ENCODE peak calls at places on chromosomes 16 and 17, in nine cellular contexts. P is fibroblast of pulmonary artery, W is choroid plexus epithelial cell, N is lung, K is progenitor cell of endocrine pancreas, U is neural crest cell, E is AG10803, Q is cardiac fibroblast, V is heart left ventricle. T is an unnamed sample.

GRCh38 chr16:73743665-73744496 is 552.7 kb upstream of the PSMD7 start:
- DNase-seq in P (no peak), W (no peak), N (no peak), K (no peak), U (no peak), E (no peak), Q (no peak), V (no peak), T (no peak)

GRCh38 chr16:49799172-49799571 is 56.7 kb downstream of the ZNF423 start:
- DNase-seq in P (no peak), W (peak), N (no peak), K (no peak), U (no peak), E (no peak), Q (no peak), V (no peak), T (no peak)

GRCh38 chr17:65627892-65628622 is 66.6 kb upstream of the AXIN2 start:
- DNase-seq in P (peak), W (peak), N (no peak), K (no peak), U (no peak), E (peak), Q (peak), V (no peak), T (peak)

GRCh38 chr16:84547539-84548058 is 43.1 kb upstream of the MEAK7 start:
- DNase-seq in P (no peak), W (peak), N (no peak), K (no peak), U (peak), E (no peak), Q (no peak), V (no peak), T (no peak)

GRCh38 chr17:50099003-50099402 is 3.9 kb downstream of the PDK2 start:
- DNase-seq in P (no peak), W (peak), N (no peak), K (no peak), U (no peak), E (no peak), Q (no peak), V (no peak), T (no peak)

GRCh38 chr16:21301168-21301894 is 23.2 kb upstream of the CRYM start:
- DNase-seq in P (peak), W (peak), N (peak), K (peak), U (peak), E (peak), Q (peak), V (peak), T (peak)

GRCh38 chr16:3881499-3881995 is 1.0 kb upstream of the CREBBP start:
- DNase-seq in P (no peak), W (no peak), N (no peak), K (no peak), U (no peak), E (no peak), Q (no peak), V (no peak), T (peak)

GRCh38 chr16:69197573-69197972 is 10.6 kb downstream of the SNTB2 start:
- DNase-seq in P (no peak), W (no peak), N (no peak), K (no peak), U (no peak), E (no peak), Q (no peak), V (no peak), T (no peak)

GRCh38 chr17:45973099-45973838 is 25.8 kb upstream of the STH start:
- DNase-seq in P (no peak), W (no peak), N (peak), K (no peak), U (no peak), E (no peak), Q (no peak), V (peak), T (no peak)

GRCh38 chr17:40076101-40076498 is 13.3 kb downstream of the THRA start:
- DNase-seq in P (no peak), W (no peak), N (no peak), K (no peak), U (no peak), E (no peak), Q (no peak), V (no peak), T (no peak)

GRCh38 chr16:27445502-27446175 is 43.7 kb downstream of the IL21R start:
- DNase-seq in P (no peak), W (no peak), N (no peak), K (no peak), U (no peak), E (no peak), Q (no peak), V (no peak), T (no peak)
- TF ChIP-seq CTCF in P (no peak), W (peak), N (no peak), K (no peak), U (no peak), E (no peak), Q (peak), V (no peak), T (no peak)

GRCh38 chr17:38825762-38826247 is 684 bp upstream of the CWC25 start:
- DNase-seq in P (no peak), W (no peak), N (no peak), K (no peak), U (no peak), E (no peak), Q (no peak), V (no peak), T (peak)

DNA sequence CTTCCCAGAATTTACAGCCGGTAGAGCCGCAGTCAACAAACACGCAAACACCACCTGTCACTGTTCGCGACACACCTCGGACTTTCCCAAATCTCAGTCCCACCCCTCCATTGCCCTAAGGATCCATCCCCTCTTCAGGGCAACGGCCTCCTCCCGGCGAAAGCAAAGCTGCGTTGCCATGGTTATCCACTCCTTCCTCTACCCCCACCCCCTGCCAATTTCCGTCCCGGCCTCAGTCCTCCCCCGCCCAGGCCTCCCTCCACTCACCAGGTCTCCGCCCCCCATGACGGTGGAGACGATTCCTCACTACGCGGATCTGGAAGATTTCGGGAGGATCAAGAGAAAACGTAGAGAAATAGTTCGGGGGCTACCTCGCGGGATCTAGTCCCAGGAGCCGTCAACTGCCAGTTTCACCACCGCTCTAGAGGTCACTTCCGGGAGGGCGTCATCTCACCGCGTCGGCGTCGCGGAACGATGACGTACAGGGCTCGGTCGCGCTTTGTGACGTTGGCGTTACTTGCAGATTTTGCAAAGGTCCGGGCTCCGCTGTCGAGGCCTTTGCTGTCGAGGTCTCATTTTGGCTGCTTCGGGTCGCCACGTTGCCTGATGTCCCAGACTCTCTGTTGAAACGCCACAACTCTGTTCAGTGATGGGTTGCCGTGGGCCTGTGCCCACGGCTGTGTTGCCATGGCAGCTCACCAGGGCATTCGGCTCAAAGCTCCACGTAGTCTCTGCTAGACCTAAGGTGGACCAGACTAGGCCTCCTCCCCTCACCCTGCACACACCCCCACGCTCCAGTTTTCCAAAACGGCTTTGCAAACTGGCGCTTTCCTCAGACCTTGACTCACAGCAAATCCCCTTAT is at the start of gene CWC25:
- DNase-seq in P (peak), W (peak), N (peak), K (peak), U (peak), E (peak), Q (peak), V (peak), T (peak)
- TF ChIP-seq CTCF in P (no peak), W (no peak), N (no peak), K (no peak), U (no peak), E (no peak), Q (no peak), V (no peak), T (no peak)

GRCh38 chr16:9134739-9135138 is 43.3 kb downstream of the HAPSTR1 start:
- DNase-seq in P (peak), W (peak), N (no peak), K (peak), U (peak), E (peak), Q (peak), V (peak), T (no peak)
- TF ChIP-seq CTCF in P (peak), W (peak), N (peak), K (peak), U (peak), E (peak), Q (peak), V (peak), T (peak)

GRCh38 chr17:6430769-6431168 is 4.2 kb downstream of the AIPL1 start:
- DNase-seq in P (no peak), W (no peak), N (no peak), K (no peak), U (no peak), E (no peak), Q (no peak), V (no peak), T (no peak)
- TF ChIP-seq CTCF in P (peak), W (peak), N (no peak), K (peak), U (peak), E (peak), Q (peak), V (no peak), T (no peak)

GRCh38 chr17:78852709-78853111 is 12.1 kb upstream of the USP36 start:
- DNase-seq in P (peak), W (no peak), N (no peak), K (no peak), U (no peak), E (no peak), Q (peak), V (no peak), T (no peak)
- TF ChIP-seq CTCF in P (no peak), W (peak), N (no peak), K (no peak), U (no peak), E (no peak), Q (peak), V (no peak), T (no peak)

GRCh38 chr17:81667754-81668153 is 1.2 kb downstream of the CCDC137 start:
- DNase-seq in P (no peak), W (no peak), N (no peak), K (no peak), U (no peak), E (no peak), Q (no peak), V (no peak), T (no peak)
- TF ChIP-seq CTCF in P (no peak), W (peak), N (no peak), K (no peak), U (no peak), E (no peak), Q (no peak), V (no peak), T (no peak)

GRCh38 chr17:77207689-77208216 is 67.0 kb downstream of the SEC14L1 start:
- DNase-seq in P (no peak), W (no peak), N (no peak), K (no peak), U (no peak), E (no peak), Q (no peak), V (no peak), T (no peak)

GRCh38 chr17:77206557-77206956 is 65.8 kb downstream of the SEC14L1 start:
- DNase-seq in P (peak), W (no peak), N (no peak), K (no peak), U (no peak), E (no peak), Q (peak), V (no peak), T (no peak)

GRCh38 chr17:77208856-77209255 is 68.1 kb downstream of the SEC14L1 start:
- DNase-seq in P (no peak), W (no peak), N (no peak), K (no peak), U (no peak), E (no peak), Q (no peak), V (no peak), T (no peak)

GRCh38 chr17:77209330-77209748 is 68.6 kb downstream of the SEC14L1 start:
- DNase-seq in P (no peak), W (no peak), N (no peak), K (no peak), U (no peak), E (no peak), Q (no peak), V (no peak), T (no peak)

GRCh38 chr17:77208217-77208808 is 67.5 kb downstream of the SEC14L1 start:
- DNase-seq in P (peak), W (peak), N (no peak), K (no peak), U (no peak), E (peak), Q (peak), V (peak), T (peak)
- TF ChIP-seq CTCF in P (peak), W (peak), N (no peak), K (peak), U (no peak), E (peak), Q (no peak), V (peak), T (no peak)

DNA sequence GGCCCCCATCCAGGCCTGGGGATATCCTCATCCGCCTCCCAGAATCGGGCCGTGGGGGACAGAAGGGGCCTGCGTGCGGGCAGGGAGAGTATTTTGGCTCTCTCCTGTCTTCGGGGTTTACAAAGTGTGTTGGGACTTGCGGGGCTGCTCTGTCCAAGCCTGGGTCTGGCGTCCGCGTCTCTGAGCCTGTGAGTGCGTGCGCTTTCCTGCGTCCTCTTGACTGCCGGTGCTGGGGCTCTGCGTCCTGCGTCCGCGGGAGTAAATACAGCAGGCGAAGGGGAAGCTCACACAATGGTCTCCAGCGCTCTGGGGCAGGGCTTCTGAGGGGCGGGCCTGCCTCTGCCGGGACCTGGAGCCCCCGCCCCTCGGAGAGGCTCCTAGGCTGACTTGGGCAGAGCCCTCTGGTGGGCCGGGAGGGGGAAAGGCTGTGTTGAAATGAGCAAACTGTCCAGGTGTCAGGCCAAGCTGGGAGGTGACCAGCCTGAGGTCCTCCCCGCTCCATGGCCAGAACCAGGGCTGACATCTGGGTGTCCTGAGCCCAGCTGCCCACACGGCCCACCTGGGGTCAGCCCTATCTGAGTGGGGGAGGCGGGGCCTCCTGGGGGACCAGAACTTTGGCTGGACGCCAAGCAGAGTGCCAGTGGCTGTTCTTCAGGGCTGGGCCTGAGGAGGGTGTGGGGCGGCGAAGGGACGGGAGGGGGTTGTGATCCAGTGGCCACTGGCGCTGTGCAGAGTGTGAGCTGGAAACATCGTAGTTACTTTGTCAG is 233.6 kb downstream of the SEC14L1 start:
- DNase-seq in P (peak), W (peak), N (peak), K (peak), U (peak), E (peak), Q (peak), V (peak), T (peak)
- TF ChIP-seq CTCF in P (peak), W (peak), N (peak), K (peak), U (peak), E (peak), Q (peak), V (no peak), T (peak)

T was measured in uterus.